ENCODE peak calls at places on chromosomes 16 and 17, in nine cellular contexts. One of them, this sample, is unnamed.

GRCh38 chr17:12790806-12791148 is 1.5 kb downstream of the ARHGAP44 start:
- DNase-seq in K562: no peak
- DNase-seq in AG09309: no peak
- DNase-seq in lower leg skin: no peak
- DNase-seq in A549: no peak
- DNase-seq in AG04450: no peak
- DNase-seq in cardiac muscle cell: no peak
- DNase-seq in astrocyte of the spinal cord: no peak
- DNase-seq in ovary: no peak
- DNase-seq in this sample: no peak

GRCh38 chr16:9134739-9135138 is 43.3 kb downstream of the HAPSTR1 start:
- DNase-seq in A549: peak
- DNase-seq in K562: peak
- DNase-seq in ovary: no peak
- DNase-seq in AG04450: no peak
- DNase-seq in lower leg skin: no peak
- DNase-seq in AG09309: no peak
- DNase-seq in cardiac muscle cell: peak
- DNase-seq in astrocyte of the spinal cord: peak
- DNase-seq in this sample: peak

GRCh38 chr17:67615736-67616135 is 102.0 kb upstream of the NOL11 start:
- DNase-seq in ovary: no peak
- DNase-seq in astrocyte of the spinal cord: no peak
- DNase-seq in AG04450: no peak
- DNase-seq in lower leg skin: no peak
- DNase-seq in K562: no peak
- DNase-seq in A549: no peak
- DNase-seq in AG09309: no peak
- DNase-seq in cardiac muscle cell: no peak
- DNase-seq in this sample: no peak

GRCh38 chr17:50488880-50489279 is 10.2 kb downstream of the RSAD1 start:
- DNase-seq in ovary: no peak
- DNase-seq in astrocyte of the spinal cord: no peak
- DNase-seq in AG09309: no peak
- DNase-seq in A549: no peak
- DNase-seq in cardiac muscle cell: no peak
- DNase-seq in lower leg skin: no peak
- DNase-seq in AG04450: no peak
- DNase-seq in K562: no peak
- DNase-seq in this sample: no peak

GRCh38 chr17:64707077-64707591 is 45.0 kb upstream of the SMURF2 start:
- DNase-seq in AG04450: peak
- DNase-seq in K562: no peak
- DNase-seq in AG09309: peak
- DNase-seq in astrocyte of the spinal cord: peak
- DNase-seq in A549: peak
- DNase-seq in cardiac muscle cell: peak
- DNase-seq in lower leg skin: peak
- DNase-seq in ovary: peak
- DNase-seq in this sample: peak

GRCh38 chr16:72974142-72974769 is 73.7 kb downstream of the ZFHX3 start:
- DNase-seq in cardiac muscle cell: peak
- DNase-seq in ovary: no peak
- DNase-seq in AG04450: no peak
- DNase-seq in A549: no peak
- DNase-seq in lower leg skin: no peak
- DNase-seq in astrocyte of the spinal cord: no peak
- DNase-seq in K562: no peak
- DNase-seq in AG09309: no peak
- DNase-seq in this sample: no peak

GRCh38 chr16:87127061-87127765 is 190.0 kb downstream of the C16orf95 start:
- DNase-seq in AG09309: no peak
- DNase-seq in ovary: peak
- DNase-seq in AG04450: no peak
- DNase-seq in astrocyte of the spinal cord: peak
- DNase-seq in lower leg skin: no peak
- DNase-seq in A549: no peak
- DNase-seq in K562: no peak
- DNase-seq in cardiac muscle cell: peak
- DNase-seq in this sample: peak

GRCh38 chr17:82497483-82498405 is 21.8 kb upstream of the FOXK2 start:
- DNase-seq in cardiac muscle cell: peak
- DNase-seq in lower leg skin: no peak
- DNase-seq in astrocyte of the spinal cord: peak
- DNase-seq in AG04450: peak
- DNase-seq in AG09309: no peak
- DNase-seq in ovary: peak
- DNase-seq in K562: no peak
- DNase-seq in A549: no peak
- DNase-seq in this sample: peak

GRCh38 chr16:23496826-23497542 is 13.3 kb downstream of the GGA2 start:
- DNase-seq in A549: no peak
- DNase-seq in AG09309: no peak
- DNase-seq in ovary: peak
- DNase-seq in lower leg skin: peak
- DNase-seq in cardiac muscle cell: peak
- DNase-seq in astrocyte of the spinal cord: no peak
- DNase-seq in K562: no peak
- DNase-seq in AG04450: no peak
- DNase-seq in this sample: peak

GRCh38 chr17:56121661-56122060 is 31.6 kb upstream of the ANKFN1 start:
- DNase-seq in AG09309: no peak
- DNase-seq in K562: no peak
- DNase-seq in ovary: no peak
- DNase-seq in AG04450: no peak
- DNase-seq in cardiac muscle cell: no peak
- DNase-seq in astrocyte of the spinal cord: no peak
- DNase-seq in A549: no peak
- DNase-seq in lower leg skin: no peak
- DNase-seq in this sample: peak
- TF ChIP-seq CTCF in AG09309: peak
- TF ChIP-seq CTCF in K562: no peak
- TF ChIP-seq CTCF in ovary: no peak
- TF ChIP-seq CTCF in AG04450: peak
- TF ChIP-seq CTCF in cardiac muscle cell: no peak
- TF ChIP-seq CTCF in astrocyte of the spinal cord: peak
- TF ChIP-seq CTCF in A549: no peak
- TF ChIP-seq CTCF in lower leg skin: no peak
- TF ChIP-seq CTCF in this sample: peak

GRCh38 chr17:40551874-40552768 is 13.2 kb downstream of the CCR7 start:
- DNase-seq in ovary: peak
- DNase-seq in A549: peak
- DNase-seq in AG09309: peak
- DNase-seq in lower leg skin: peak
- DNase-seq in cardiac muscle cell: peak
- DNase-seq in AG04450: peak
- DNase-seq in astrocyte of the spinal cord: peak
- DNase-seq in K562: no peak
- DNase-seq in this sample: peak

GRCh38 chr17:40555296-40556190 is 9.7 kb downstream of the CCR7 start:
- DNase-seq in K562: no peak
- DNase-seq in cardiac muscle cell: no peak
- DNase-seq in lower leg skin: peak
- DNase-seq in AG09309: no peak
- DNase-seq in A549: no peak
- DNase-seq in AG04450: no peak
- DNase-seq in ovary: peak
- DNase-seq in astrocyte of the spinal cord: no peak
- DNase-seq in this sample: no peak

GRCh38 chr17:40554646-40555295 is 10.5 kb downstream of the CCR7 start:
- DNase-seq in astrocyte of the spinal cord: no peak
- DNase-seq in K562: no peak
- DNase-seq in lower leg skin: peak
- DNase-seq in A549: no peak
- DNase-seq in AG04450: no peak
- DNase-seq in cardiac muscle cell: no peak
- DNase-seq in ovary: peak
- DNase-seq in AG09309: no peak
- DNase-seq in this sample: no peak

GRCh38 chr17:40552806-40553693 is 12.2 kb downstream of the CCR7 start:
- DNase-seq in astrocyte of the spinal cord: no peak
- DNase-seq in cardiac muscle cell: no peak
- DNase-seq in ovary: peak
- DNase-seq in K562: no peak
- DNase-seq in lower leg skin: peak
- DNase-seq in A549: no peak
- DNase-seq in AG09309: no peak
- DNase-seq in AG04450: no peak
- DNase-seq in this sample: no peak

GRCh38 chr17:40553694-40554534 is 11.4 kb downstream of the CCR7 start:
- DNase-seq in astrocyte of the spinal cord: peak
- DNase-seq in ovary: peak
- DNase-seq in AG09309: no peak
- DNase-seq in K562: peak
- DNase-seq in A549: no peak
- DNase-seq in lower leg skin: peak
- DNase-seq in AG04450: no peak
- DNase-seq in cardiac muscle cell: peak
- DNase-seq in this sample: peak
- H3K4me3 ChIP-seq in astrocyte of the spinal cord: no peak
- H3K4me3 ChIP-seq in ovary: no peak
- H3K4me3 ChIP-seq in AG09309: no peak
- H3K4me3 ChIP-seq in K562: peak
- H3K4me3 ChIP-seq in A549: no peak
- H3K4me3 ChIP-seq in lower leg skin: no peak
- H3K4me3 ChIP-seq in AG04450: no peak
- H3K4me3 ChIP-seq in cardiac muscle cell: no peak
- H3K4me3 ChIP-seq in this sample: no peak

GRCh38 chr16:90019543-90020259 is 445 bp upstream of the DBNDD1 start:
- DNase-seq in AG09309: no peak
- DNase-seq in K562: peak
- DNase-seq in A549: peak
- DNase-seq in ovary: no peak
- DNase-seq in cardiac muscle cell: no peak
- DNase-seq in astrocyte of the spinal cord: peak
- DNase-seq in lower leg skin: no peak
- DNase-seq in AG04450: peak
- DNase-seq in this sample: peak
- TF ChIP-seq CTCF in AG09309: no peak
- TF ChIP-seq CTCF in K562: peak
- TF ChIP-seq CTCF in A549: peak
- TF ChIP-seq CTCF in ovary: peak
- TF ChIP-seq CTCF in cardiac muscle cell: no peak
- TF ChIP-seq CTCF in astrocyte of the spinal cord: no peak
- TF ChIP-seq CTCF in lower leg skin: no peak
- TF ChIP-seq CTCF in AG04450: peak
- TF ChIP-seq CTCF in this sample: peak

GRCh38 chr17:46978489-46979022 is 497 bp downstream of the RPRML start:
- DNase-seq in lower leg skin: no peak
- DNase-seq in cardiac muscle cell: peak
- DNase-seq in K562: no peak
- DNase-seq in AG04450: no peak
- DNase-seq in astrocyte of the spinal cord: no peak
- DNase-seq in A549: no peak
- DNase-seq in ovary: no peak
- DNase-seq in AG09309: no peak
- DNase-seq in this sample: no peak

GRCh38 chr17:46977348-46977747 is 1.7 kb downstream of the RPRML start:
- DNase-seq in AG04450: no peak
- DNase-seq in A549: peak
- DNase-seq in cardiac muscle cell: peak
- DNase-seq in lower leg skin: no peak
- DNase-seq in AG09309: no peak
- DNase-seq in K562: peak
- DNase-seq in astrocyte of the spinal cord: no peak
- DNase-seq in ovary: no peak
- DNase-seq in this sample: peak

GRCh38 chr17:46979023-46979870 is at the start of gene RPRML:
- DNase-seq in AG09309: no peak
- DNase-seq in K562: peak
- DNase-seq in ovary: no peak
- DNase-seq in AG04450: no peak
- DNase-seq in astrocyte of the spinal cord: no peak
- DNase-seq in cardiac muscle cell: peak
- DNase-seq in A549: peak
- DNase-seq in lower leg skin: no peak
- DNase-seq in this sample: peak

GRCh38 chr17:46976626-46977270 is 2.3 kb downstream of the RPRML start:
- DNase-seq in AG04450: no peak
- DNase-seq in ovary: no peak
- DNase-seq in AG09309: no peak
- DNase-seq in lower leg skin: no peak
- DNase-seq in astrocyte of the spinal cord: no peak
- DNase-seq in K562: peak
- DNase-seq in cardiac muscle cell: no peak
- DNase-seq in A549: no peak
- DNase-seq in this sample: no peak

GRCh38 chr17:46977750-46978488 is 1.1 kb downstream of the RPRML start:
- DNase-seq in cardiac muscle cell: no peak
- DNase-seq in ovary: no peak
- DNase-seq in astrocyte of the spinal cord: no peak
- DNase-seq in A549: no peak
- DNase-seq in lower leg skin: no peak
- DNase-seq in AG04450: no peak
- DNase-seq in AG09309: no peak
- DNase-seq in K562: no peak
- DNase-seq in this sample: no peak
- H3K4me3 ChIP-seq in cardiac muscle cell: peak
- H3K4me3 ChIP-seq in ovary: peak
- H3K4me3 ChIP-seq in astrocyte of the spinal cord: no peak
- H3K4me3 ChIP-seq in A549: peak
- H3K4me3 ChIP-seq in lower leg skin: peak
- H3K4me3 ChIP-seq in AG04450: no peak
- H3K4me3 ChIP-seq in AG09309: no peak
- H3K4me3 ChIP-seq in K562: no peak
- H3K4me3 ChIP-seq in this sample: no peak

This sample was measured in choroid plexus epithelial cell.